ENCODE peak calls at places on chromosomes 7 and 10, in nine cellular contexts. H, I, V, Y, A, C, M, K and Z are unnamed samples.

GRCh38 chr7:2001601-2002442 is 230.9 kb downstream of the MAD1L1 start:
- DNase-seq in H (no peak), I (peak), V (no peak), Y (no peak), A (no peak), C (no peak), M (peak), K (no peak), Z (no peak)

GRCh38 chr7:64872351-64872750 is 30.7 kb upstream of the ZNF273 start:
- DNase-seq in H (no peak), I (no peak), V (no peak), Y (no peak), A (no peak), C (no peak), M (no peak), K (no peak), Z (no peak)

GRCh38 chr10:126216221-126216701 is 172.0 kb downstream of the ADAM12 start:
- DNase-seq in H (no peak), I (no peak), V (no peak), Y (no peak), A (no peak), C (no peak), M (no peak), K (no peak), Z (no peak)

GRCh38 chr10:15738237-15738928 is 18.7 kb upstream of the ITGA8 start:
- DNase-seq in H (no peak), I (no peak), V (peak), Y (no peak), A (peak), C (no peak), M (no peak), K (no peak), Z (no peak)

GRCh38 chr7:20159226-20159747 is 57.9 kb downstream of the MACC1 start:
- DNase-seq in H (no peak), I (no peak), V (no peak), Y (no peak), A (no peak), C (no peak), M (no peak), K (no peak), Z (no peak)

GRCh38 chr10:104109908-104110662 is 11.9 kb upstream of the SFR1 start:
- DNase-seq in H (no peak), I (no peak), V (peak), Y (no peak), A (peak), C (no peak), M (no peak), K (no peak), Z (peak)

GRCh38 chr10:71597821-71598498 is 121.6 kb downstream of the C10orf105 start:
- DNase-seq in H (no peak), I (peak), V (peak), Y (no peak), A (no peak), C (peak), M (peak), K (no peak), Z (no peak)

GRCh38 chr10:89502556-89502955 is 32.8 kb downstream of the SLC16A12 start:
- DNase-seq in H (no peak), I (no peak), V (peak), Y (no peak), A (peak), C (no peak), M (no peak), K (no peak), Z (no peak)

GRCh38 chr7:43085992-43086391 is 26.5 kb upstream of the HECW1 start:
- DNase-seq in H (no peak), I (no peak), V (no peak), Y (no peak), A (no peak), C (no peak), M (no peak), K (no peak), Z (no peak)

GRCh38 chr7:93055543-93056107 is 62.2 kb downstream of the SAMD9 start:
- DNase-seq in H (no peak), I (no peak), V (peak), Y (no peak), A (peak), C (no peak), M (no peak), K (no peak), Z (peak)

GRCh38 chr10:27714349-27714748 is 31.3 kb downstream of the MKX start:
- DNase-seq in H (no peak), I (no peak), V (no peak), Y (no peak), A (no peak), C (no peak), M (no peak), K (no peak), Z (no peak)

GRCh38 chr10:119469325-119469707 is 73.2 kb downstream of the RGS10 start:
- DNase-seq in H (no peak), I (no peak), V (no peak), Y (no peak), A (no peak), C (no peak), M (no peak), K (no peak), Z (no peak)

GRCh38 chr10:108544500-108545120 is 1378.7 kb downstream of the XPNPEP1 start:
- DNase-seq in H (peak), I (peak), V (peak), Y (no peak), A (peak), C (no peak), M (no peak), K (no peak), Z (peak)

GRCh38 chr10:112210672-112211071 is 27.1 kb upstream of the GPAM start:
- DNase-seq in H (no peak), I (no peak), V (no peak), Y (no peak), A (no peak), C (no peak), M (no peak), K (no peak), Z (no peak)

GRCh38 chr7:102302025-102302424 is 15.4 kb downstream of the SH2B2 start:
- DNase-seq in H (no peak), I (no peak), V (no peak), Y (no peak), A (no peak), C (no peak), M (no peak), K (no peak), Z (no peak)